ENCODE peak calls at places on chromosomes 2 and 18, in seven cellular contexts. A is HepG2, B is transverse colon, F is GM12878, E is ovary, S is stomach, J is upper lobe of left lung. P is an unnamed sample.

GRCh38 chr2:36918307-36918706 is 48.0 kb downstream of the STRN start:
- DNase-seq in A (no peak), B (no peak), F (no peak), E (no peak), S (no peak), J (no peak), P (no peak)

GRCh38 chr2:1992280-1992679 is 248.0 kb upstream of the PXDN start:
- DNase-seq in A (no peak), B (no peak), F (no peak), E (no peak), S (no peak), J (no peak), P (no peak)

GRCh38 chr2:180985771-180986395 is 5.5 kb downstream of the UBE2E3 start:
- DNase-seq in A (no peak), B (no peak), F (no peak), E (no peak), S (no peak), J (no peak), P (no peak)

GRCh38 chr2:133271105-133271504 is 297.2 kb downstream of the NCKAP5 start:
- DNase-seq in A (no peak), B (no peak), F (no peak), E (no peak), S (no peak), J (no peak), P (no peak)

GRCh38 chr18:35730738-35731370 is 149.3 kb downstream of the GALNT1 start:
- DNase-seq in A (peak; percentile 23), B (no peak), F (no peak), E (peak; percentile 49), S (no peak), J (no peak), P (no peak)

GRCh38 chr2:203682688-203683130 is 23.7 kb upstream of the CD28 start:
- DNase-seq in A (no peak), B (no peak), F (no peak), E (no peak), S (no peak), J (no peak), P (peak; percentile 90)

GRCh38 chr2:151150325-151150724 is 111.3 kb downstream of the RBM43 start:
- DNase-seq in A (no peak), B (no peak), F (no peak), E (no peak), S (no peak), J (no peak), P (no peak)

GRCh38 chr2:160402997-160403979 is 90.3 kb downstream of the RBMS1 start:
- DNase-seq in A (no peak), B (no peak), F (no peak), E (no peak), S (no peak), J (no peak), P (no peak)

GRCh38 chr2:159744363-159744762 is 32.1 kb downstream of the MARCHF7 start:
- DNase-seq in A (no peak), B (no peak), F (no peak), E (no peak), S (no peak), J (no peak), P (no peak)

GRCh38 chr2:200086911-200087310 is 131.5 kb downstream of the MAIP1 start:
- DNase-seq in A (no peak), B (no peak), F (no peak), E (no peak), S (no peak), J (no peak), P (no peak)

GRCh38 chr2:105455488-105455991 is 56.7 kb upstream of the FHL2 start:
- DNase-seq in A (peak; percentile 70), B (peak; percentile 75), F (no peak), E (peak; percentile 58), S (peak; percentile 74), J (no peak), P (no peak)

GRCh38 chr18:13378150-13378549 is 159.6 kb downstream of the LDLRAD4 start:
- DNase-seq in A (no peak), B (no peak), F (no peak), E (no peak), S (no peak), J (no peak), P (no peak)

GRCh38 chr2:30310955-30311354 is 79.6 kb downstream of the LBH start:
- DNase-seq in A (no peak), B (peak; percentile 42), F (no peak), E (no peak), S (no peak), J (no peak), P (no peak)

GRCh38 chr18:13570216-13570615 is 156.1 kb downstream of the FAM210A start:
- DNase-seq in A (no peak), B (no peak), F (no peak), E (no peak), S (no peak), J (peak; percentile 56), P (no peak)

GRCh38 chr2:100283724-100284501 is 38.4 kb downstream of the LONRF2 start:
- DNase-seq in A (no peak), B (no peak), F (no peak), E (peak; percentile 29), S (no peak), J (peak; percentile 40), P (peak; percentile 75)

GRCh38 chr18:11339121-11339520 is 189.8 kb upstream of the PIEZO2 start:
- DNase-seq in A (no peak), B (no peak), F (no peak), E (no peak), S (no peak), J (no peak), P (no peak)

GRCh38 chr2:239370403-239370802 is 30.4 kb downstream of the HDAC4 start:
- DNase-seq in A (no peak), B (no peak), F (no peak), E (peak; percentile 14), S (no peak), J (no peak), P (no peak)

GRCh38 chr2:59658906-59659305 is 894.5 kb downstream of the BCL11A start:
- DNase-seq in A (no peak), B (no peak), F (no peak), E (no peak), S (no peak), J (no peak), P (no peak)

GRCh38 chr2:24076849-24077534 is 866 bp upstream of the SF3B6 start:
- DNase-seq in A (no peak), B (no peak), F (no peak), E (no peak), S (no peak), J (no peak), P (no peak)

GRCh38 chr2:24077879-24078278 is 1.8 kb upstream of the SF3B6 start:
- DNase-seq in A (no peak), B (no peak), F (no peak), E (no peak), S (no peak), J (no peak), P (no peak)

GRCh38 chr2:24077535-24077877 is 1.4 kb upstream of the SF3B6 start:
- DNase-seq in A (no peak), B (no peak), F (no peak), E (peak; percentile 24), S (no peak), J (no peak), P (no peak)

GRCh38 chr2:24075259-24075658 is 867 bp downstream of the SF3B6 start:
- DNase-seq in A (no peak), B (no peak), F (no peak), E (no peak), S (no peak), J (no peak), P (no peak)

GRCh38 chr2:24075915-24076848 is at the start of gene SF3B6:
- DNase-seq in A (peak; percentile 99), B (peak; percentile 100), F (peak; percentile 98), E (peak; percentile 98), S (peak; percentile 100), J (peak; percentile 98), P (peak; percentile 99)
- TF ChIP-seq EP300 in A (peak; percentile 17), B (no peak), F (no peak), E (peak; percentile 38), S (no peak), J (no peak), P (no peak)

DNA sequence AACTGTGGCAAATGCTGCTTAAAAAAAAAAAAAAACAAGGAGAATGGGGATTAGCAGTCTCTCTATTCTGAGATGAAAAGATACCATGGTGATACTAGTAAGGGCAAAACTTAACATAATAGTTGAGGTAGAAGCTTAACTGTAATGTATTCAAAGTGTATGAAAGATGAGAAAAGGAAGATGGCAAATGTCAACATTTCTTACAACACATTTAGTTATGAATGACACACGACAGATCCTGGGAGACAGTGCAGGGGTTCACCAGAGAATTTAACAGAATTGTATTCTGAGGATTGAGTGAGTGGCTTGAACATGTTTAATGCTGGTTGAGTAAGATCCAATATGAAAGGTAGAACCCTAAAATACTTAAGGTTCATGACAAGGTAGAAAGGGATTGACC is 52.7 kb downstream of the CUL3 start:
- DNase-seq in A (no peak), B (no peak), F (no peak), E (no peak), S (no peak), J (no peak), P (no peak)
- H3K36me3 ChIP-seq in A (peaks cover 1% of the 10 kb centered on the region), B (peaks cover 3% of the 10 kb centered on the region), F (no peaks in the 10 kb centered on the region), E (no peaks in the 10 kb centered on the region), S (no peaks in the 10 kb centered on the region), J (no peaks in the 10 kb centered on the region), P (peaks cover 30% of the 10 kb centered on the region)

GRCh38 chr2:240818293-240818542 is 1.8 kb downstream of the KIF1A start:
- DNase-seq in A (no peak), B (no peak), F (no peak), E (no peak), S (peak; percentile 13), J (no peak), P (no peak)

GRCh38 chr2:240818543-240819403 is 1.2 kb downstream of the KIF1A start:
- DNase-seq in A (no peak), B (no peak), F (no peak), E (no peak), S (peak; percentile 20), J (peak; percentile 78), P (no peak)

GRCh38 chr2:240820014-240820606 is at the start of gene KIF1A:
- DNase-seq in A (no peak), B (no peak), F (no peak), E (no peak), S (peak; percentile 33), J (peak; percentile 84), P (no peak)

GRCh38 chr2:240820607-240821428 is 799 bp upstream of the KIF1A start:
- DNase-seq in A (no peak), B (no peak), F (no peak), E (no peak), S (peak; percentile 24), J (peak; percentile 77), P (no peak)

DNA sequence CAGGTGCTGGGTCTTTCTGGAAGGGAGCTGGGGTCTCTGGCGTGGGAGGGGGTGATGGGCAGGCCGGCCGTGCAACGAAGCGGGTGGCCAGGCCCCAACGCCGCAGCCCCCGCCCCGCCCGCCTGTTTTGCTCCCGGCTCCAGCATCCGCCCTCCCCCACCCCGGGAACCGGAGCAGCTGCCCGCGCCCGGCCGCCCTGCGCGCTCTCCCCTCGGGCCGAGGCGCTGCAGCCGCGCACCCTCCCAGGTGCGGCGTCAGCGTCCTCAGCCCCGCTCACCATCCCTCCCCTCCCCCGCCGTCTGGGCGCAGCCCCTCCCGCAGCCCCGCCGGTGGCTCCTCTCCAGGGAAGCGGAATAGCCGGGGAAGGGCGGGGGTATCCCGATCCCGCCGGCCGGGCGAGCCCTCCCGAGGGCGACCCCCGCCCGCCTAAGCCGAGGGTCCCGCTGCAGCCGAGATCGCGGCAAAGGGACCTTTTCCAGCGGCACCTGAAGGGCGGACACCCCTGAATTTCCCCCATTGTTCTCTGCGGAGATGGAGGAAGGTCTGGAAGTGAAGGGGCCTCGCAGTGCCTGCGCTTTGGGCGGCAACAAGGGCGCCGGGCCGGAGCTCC is 510 bp downstream of the KIF1A start:
- DNase-seq in A (no peak), B (no peak), F (no peak), E (no peak), S (peak; percentile 13), J (peak; percentile 76), P (no peak)
- H3K4me3 ChIP-seq in A (no peak overlapping the region), B (no peak overlapping the region), F (no peak overlapping the region), E (no peak overlapping the region), S (peak overlapping the region; percentile 44), J (no peak overlapping the region), P (peak overlapping the region; percentile 48)

GRCh38 chr2:171367692-171368091 is 66.1 kb downstream of the METTL8 start:
- DNase-seq in A (no peak), B (no peak), F (no peak), E (no peak), S (no peak), J (no peak), P (no peak)
- TF ChIP-seq EP300 in A (no peak), B (no peak), F (no peak), E (no peak), S (no peak), J (no peak), P (no peak)

P was measured in esophagus muscularis mucosa.